ENCODE peak calls at places on chromosomes 12 and 14, in eight cellular contexts. T, I, R, C, G, M, X and V are unnamed samples.

GRCh38 chr14:58864751-58865519 is 227.2 kb downstream of the DACT1 start:
- DNase-seq in X (no peak), R (no peak), M (no peak), T (no peak), I (no peak), C (no peak), G (no peak), V (no peak)

GRCh38 chr12:108720757-108721514 is 10.4 kb downstream of the CORO1C start:
- DNase-seq in G (no peak), M (no peak), T (no peak), I (no peak), X (no peak), C (no peak), R (no peak), V (no peak)

GRCh38 chr12:52523825-52524224 is 3.6 kb upstream of the KRT5 start:
- DNase-seq in M (no peak), C (no peak), G (no peak), X (no peak), R (no peak), I (no peak), T (no peak), V (no peak)

GRCh38 chr12:54000105-54000773 is at the start of gene HOXC9:
- DNase-seq in X (no peak), I (no peak), G (no peak), R (no peak), T (no peak), M (peak; percentile 51), C (no peak), V (no peak)

GRCh38 chr12:62268956-62269355 is 8.8 kb downstream of the USP15 start:
- DNase-seq in G (no peak), C (no peak), T (no peak), M (no peak), X (no peak), R (no peak), I (no peak), V (no peak)

GRCh38 chr12:33251548-33251947 is 188.1 kb downstream of the SYT10 start:
- DNase-seq in G (no peak), R (no peak), C (no peak), I (no peak), X (no peak), T (no peak), M (no peak), V (no peak)

GRCh38 chr14:81315344-81315743 is 84.8 kb downstream of the STON2 start:
- DNase-seq in I (no peak), M (no peak), T (no peak), X (no peak), C (no peak), G (no peak), R (no peak), V (no peak)

GRCh38 chr12:126773012-126773411 is 1494.0 kb upstream of the TMEM132C start:
- DNase-seq in G (no peak), I (no peak), T (no peak), R (no peak), X (no peak), C (no peak), M (no peak), V (no peak)

GRCh38 chr14:99131632-99132271 is 140.2 kb downstream of the BCL11B start:
- DNase-seq in M (no peak), I (peak; percentile 60), R (peak; percentile 53), G (no peak), T (no peak), C (no peak), X (no peak), V (no peak)

GRCh38 chr14:51652168-51653095 is 722 bp downstream of the FRMD6 start:
- DNase-seq in X (peak; percentile 65), C (peak; percentile 35), R (peak; percentile 74), I (peak; percentile 90), G (no peak), M (no peak), T (peak; percentile 40), V (peak; percentile 36)

GRCh38 chr12:113862570-113863454 is 103.3 kb downstream of the RBM19 start:
- DNase-seq in X (no peak), G (no peak), M (no peak), R (no peak), T (no peak), C (no peak), I (no peak), V (no peak)

GRCh38 chr12:32501835-32502333 is 102.5 kb downstream of the FGD4 start:
- DNase-seq in R (no peak), M (peak; percentile 20), T (no peak), G (no peak), X (peak; percentile 28), I (no peak), C (no peak), V (peak; percentile 28)

GRCh38 chr14:85688024-85688423 is 158.1 kb downstream of the FLRT2 start:
- DNase-seq in X (no peak), C (no peak), M (no peak), R (no peak), I (no peak), G (no peak), T (no peak), V (no peak)

GRCh38 chr12:58668831-58669230 is 251.5 kb downstream of the LRIG3 start:
- DNase-seq in X (no peak), C (no peak), R (no peak), T (no peak), G (no peak), I (no peak), M (no peak), V (no peak)

GRCh38 chr12:34296143-34297041 is 274.1 kb downstream of the ALG10 start:
- DNase-seq in M (peak; percentile 5), T (peak; percentile 17), X (no peak), I (peak; percentile 36), R (peak; percentile 52), C (no peak), G (no peak), V (no peak)

GRCh38 chr14:94126800-94127199 is 2.6 kb downstream of the IFI27L2 start:
- DNase-seq in R (no peak), X (no peak), C (no peak), T (no peak), I (no peak), M (no peak), G (no peak), V (no peak)

GRCh38 chr12:105523164-105524057 is 192.9 kb downstream of the C12orf75 start:
- DNase-seq in T (peak; percentile 35), G (no peak), M (peak; percentile 75), X (peak; percentile 73), I (no peak), R (peak; percentile 87), C (peak; percentile 25), V (peak; percentile 80)

GRCh38 chr12:74641262-74641661 is 103.6 kb downstream of the ATXN7L3B start:
- DNase-seq in R (no peak), M (no peak), X (no peak), T (no peak), G (no peak), I (no peak), C (no peak), V (no peak)

GRCh38 chr12:74644681-74645080 is 107.0 kb downstream of the ATXN7L3B start:
- DNase-seq in R (no peak), G (no peak), T (no peak), X (no peak), I (no peak), C (no peak), M (no peak), V (no peak)

GRCh38 chr12:74641694-74642093 is 104.1 kb downstream of the ATXN7L3B start:
- DNase-seq in I (no peak), G (no peak), C (no peak), T (no peak), M (no peak), X (no peak), R (no peak), V (no peak)

GRCh38 chr12:74647241-74647640 is 109.6 kb downstream of the ATXN7L3B start:
- DNase-seq in C (no peak), R (no peak), M (no peak), X (no peak), I (no peak), T (no peak), G (no peak), V (no peak)

GRCh38 chr12:74646831-74647230 is 109.2 kb downstream of the ATXN7L3B start:
- DNase-seq in X (no peak), C (no peak), T (no peak), M (no peak), G (no peak), R (no peak), I (no peak), V (no peak)
- TF ChIP-seq CTCF in X (no peak), C (no peak), T (no peak), M (no peak), G (no peak), R (no peak), I (no peak), V (peak; percentile 25)

DNA sequence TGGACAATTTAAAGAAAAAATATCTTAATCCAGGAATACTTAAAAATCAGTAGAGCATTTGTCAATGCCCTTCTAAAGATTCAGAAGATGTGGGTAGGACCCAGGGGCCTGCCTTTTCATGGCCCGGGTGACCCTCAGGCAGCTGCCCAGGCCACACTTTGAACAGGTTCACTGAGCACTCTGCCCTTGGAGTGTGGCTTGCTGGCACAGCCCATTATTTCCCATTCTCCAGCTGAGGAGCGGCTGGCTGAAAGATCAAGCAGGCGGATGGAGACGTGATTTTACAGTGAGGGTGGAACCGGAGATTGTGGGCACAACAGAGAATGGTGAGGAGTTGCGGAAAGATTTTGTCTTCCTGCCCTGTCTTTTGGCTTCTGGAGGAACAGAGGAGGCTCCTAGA is 7.1 kb upstream of the PRPH start:
- DNase-seq in T (no peak), X (no peak), R (peak; percentile 41), G (no peak), I (peak; percentile 30), M (no peak), C (no peak), V (no peak)
- H3K27me3 ChIP-seq in T (no peaks in the 10 kb centered on the region), X (no peaks in the 10 kb centered on the region), R (no peaks in the 10 kb centered on the region), G (peaks cover 18% of the 10 kb centered on the region), I (peaks cover 5% of the 10 kb centered on the region), M (peaks cover 12% of the 10 kb centered on the region), C (peaks cover 53% of the 10 kb centered on the region), V (peaks cover 28% of the 10 kb centered on the region)

GRCh38 chr12:617304-617915 is 45.8 kb downstream of the NINJ2 start:
- DNase-seq in G (no peak), M (peak; percentile 57), T (peak; percentile 83), C (peak; percentile 46), I (peak; percentile 90), X (no peak), R (no peak), V (peak; percentile 42)
- H3K27ac ChIP-seq in G (no peak overlapping the region), M (peak overlapping the region; percentile 86), T (peak overlapping the region; percentile 70), C (peak overlapping the region; percentile 37), I (peak overlapping the region; percentile 87), X (no peak overlapping the region), R (no peak overlapping the region), V (peak overlapping the region; percentile 20)

GRCh38 chr12:50073712-50074111 is 11.4 kb upstream of the SMARCD1 start:
- DNase-seq in M (no peak), X (no peak), I (peak; percentile 60), G (no peak), C (no peak), R (no peak), T (no peak), V (no peak)

GRCh38 chr12:50073206-50073605 is 11.9 kb upstream of the SMARCD1 start:
- DNase-seq in X (no peak), T (no peak), R (no peak), I (peak; percentile 66), C (no peak), G (no peak), M (no peak), V (no peak)

GRCh38 chr12:50072198-50072907 is 12.8 kb upstream of the SMARCD1 start:
- DNase-seq in T (no peak), M (no peak), R (no peak), X (no peak), C (no peak), G (no peak), I (peak; percentile 46), V (no peak)

GRCh38 chr12:50069069-50069468 is 11.7 kb downstream of the ASIC1 start:
- DNase-seq in C (no peak), M (no peak), G (no peak), T (no peak), I (peak; percentile 0), R (no peak), X (no peak), V (no peak)

GRCh38 chr12:50070314-50071060 is 13.1 kb downstream of the ASIC1 start:
- DNase-seq in C (peak; percentile 86), X (peak; percentile 83), R (peak; percentile 85), G (peak; percentile 57), M (peak; percentile 75), T (peak; percentile 84), I (peak; percentile 89), V (peak; percentile 84)
- TF ChIP-seq CTCF in C (peak; percentile 87), X (peak; percentile 93), R (peak; percentile 85), G (peak; percentile 76), M (peak; percentile 89), T (peak; percentile 89), I (peak; percentile 76), V (peak; percentile 93)